ENCODE peak calls at places on chromosome 6, in eight cellular contexts. V is BE2C, U is spleen, J is left ventricle myocardium inferior, O is mucosa of descending colon, R is ascending aorta, F is HFF-Myc, S is GM20000. I is an unnamed sample.
A peak's percentile ranks its signal among the peaks of the same experiment; 100 is the strongest.

GRCh38 chr6:75932067-75932466 is 140.4 kb downstream of the IMPG1 start:
- DNase-seq in V (peak; percentile 59), U (no peak), J (peak; percentile 20), O (peak; percentile 18), R (no peak), F (no peak), S (peak; percentile 21), I (peak; percentile 33)

GRCh38 chr6:17935188-17936149 is 52.0 kb downstream of the KIF13A start:
- DNase-seq in V (no peak), U (no peak), J (no peak), O (no peak), R (no peak), F (no peak), S (no peak), I (no peak)

GRCh38 chr6:138107078-138107751 is at the start of gene PERP:
- DNase-seq in V (peak; percentile 33), U (peak; percentile 89), J (peak; percentile 60), O (peak; percentile 90), R (no peak), F (no peak), S (peak; percentile 81), I (peak; percentile 80)

GRCh38 chr6:169397684-169398083 is 144.0 kb upstream of the THBS2 start:
- DNase-seq in V (no peak), U (no peak), J (no peak), O (no peak), R (no peak), F (no peak), S (no peak), I (no peak)

GRCh38 chr6:167350731-167351655 is 26.1 kb downstream of the TTLL2 start:
- DNase-seq in V (peak; percentile 88), U (peak; percentile 90), J (peak; percentile 67), O (peak; percentile 93), R (no peak), F (peak; percentile 17), S (peak; percentile 65), I (peak; percentile 73)

GRCh38 chr6:157045831-157046454 is 268.8 kb downstream of the ARID1B start:
- DNase-seq in V (peak; percentile 27), U (no peak), J (no peak), O (peak; percentile 29), R (no peak), F (peak; percentile 53), S (no peak), I (no peak)

GRCh38 chr6:169205176-169206160 is 48.2 kb downstream of the THBS2 start:
- DNase-seq in V (no peak), U (no peak), J (no peak), O (no peak), R (no peak), F (peak; percentile 53), S (no peak), I (no peak)

GRCh38 chr6:37489697-37490336 is 9.9 kb downstream of the CCDC167 start:
- DNase-seq in V (peak; percentile 73), U (no peak), J (no peak), O (no peak), R (no peak), F (no peak), S (no peak), I (no peak)

GRCh38 chr6:37490466-37491015 is 9.2 kb downstream of the CCDC167 start:
- DNase-seq in V (no peak), U (no peak), J (no peak), O (no peak), R (no peak), F (no peak), S (no peak), I (no peak)

GRCh38 chr6:43898358-43899131 is 128.5 kb downstream of the VEGFA start:
- DNase-seq in V (no peak), U (no peak), J (no peak), O (no peak), R (no peak), F (no peak), S (no peak), I (no peak)

GRCh38 chr6:16754864-16755263 is 6.4 kb downstream of the ATXN1 start:
- DNase-seq in V (no peak), U (no peak), J (no peak), O (peak; percentile 46), R (no peak), F (no peak), S (no peak), I (no peak)

GRCh38 chr6:149441740-149442139 is 41.7 kb downstream of the SUMO4 start:
- DNase-seq in V (no peak), U (peak; percentile 54), J (no peak), O (no peak), R (no peak), F (no peak), S (no peak), I (no peak)

GRCh38 chr6:104540743-104541142 is 319.0 kb downstream of the HACE1 start:
- DNase-seq in V (no peak), U (no peak), J (no peak), O (no peak), R (no peak), F (no peak), S (no peak), I (no peak)

GRCh38 chr6:51283723-51284122 is 465.1 kb downstream of the TFAP2B start:
- DNase-seq in V (no peak), U (no peak), J (no peak), O (no peak), R (no peak), F (no peak), S (no peak), I (no peak)

GRCh38 chr6:112331306-112331705 is 15.8 kb upstream of the RFPL4B start:
- DNase-seq in V (no peak), U (no peak), J (no peak), O (no peak), R (no peak), F (peak; percentile 89), S (no peak), I (no peak)

DNA sequence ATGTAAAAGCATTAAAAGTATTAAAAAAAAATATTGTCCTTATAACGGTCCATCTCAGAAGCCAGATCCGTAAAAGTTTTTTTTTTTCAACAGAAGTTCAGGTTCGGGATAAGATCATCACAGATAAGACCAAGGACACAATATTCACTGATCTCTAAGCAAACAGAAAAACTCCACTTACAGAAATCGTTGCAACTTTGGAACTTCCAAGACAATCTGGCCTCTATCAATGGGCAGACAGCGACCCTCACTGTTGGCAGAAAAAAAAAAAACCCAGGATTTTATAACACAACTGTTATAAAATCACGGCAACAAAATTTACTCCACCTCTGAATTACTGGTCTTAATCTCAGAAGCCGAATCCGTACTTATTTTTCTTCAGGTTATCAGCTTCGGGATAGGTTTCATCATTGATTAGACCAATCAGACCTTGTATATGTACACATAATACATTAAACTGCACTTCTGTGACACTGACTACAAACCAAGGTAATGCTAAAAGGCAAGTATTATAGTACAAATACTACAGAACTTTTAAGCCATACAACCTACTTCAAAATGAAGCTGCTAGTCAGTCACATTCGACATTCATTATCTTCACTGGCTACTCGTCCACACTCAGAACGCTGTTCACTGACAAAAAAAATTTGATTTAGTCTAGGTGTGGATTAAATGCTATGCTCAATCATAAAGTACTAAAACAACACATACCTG is 34.7 kb upstream of the SYNCRIP start:
- DNase-seq in V (no peak), U (no peak), J (no peak), O (no peak), R (no peak), F (no peak), S (no peak), I (no peak)
- TF ChIP-seq CTCF in V (peak; percentile 48), U (no peak), J (peak; percentile 38), O (no peak), R (no peak), F (no peak), S (peak; percentile 11), I (no peak)

GRCh38 chr6:32183483-32184083 is 470 bp downstream of the AGER start:
- DNase-seq in V (no peak), U (peak; percentile 66), J (peak; percentile 50), O (no peak), R (no peak), F (no peak), S (no peak), I (no peak)
- TF ChIP-seq CTCF in V (no peak), U (no peak), J (no peak), O (no peak), R (no peak), F (no peak), S (no peak), I (no peak)

GRCh38 chr6:4853782-4854511 is 77.7 kb downstream of the CDYL start:
- DNase-seq in V (no peak), U (no peak), J (no peak), O (no peak), R (no peak), F (no peak), S (no peak), I (no peak)

GRCh38 chr6:4861564-4861963 is 85.4 kb downstream of the CDYL start:
- DNase-seq in V (no peak), U (no peak), J (no peak), O (no peak), R (no peak), F (no peak), S (no peak), I (no peak)

GRCh38 chr6:4856779-4857178 is 80.6 kb downstream of the CDYL start:
- DNase-seq in V (no peak), U (no peak), J (no peak), O (no peak), R (no peak), F (no peak), S (no peak), I (no peak)

GRCh38 chr6:4860387-4860786 is 84.2 kb downstream of the CDYL start:
- DNase-seq in V (no peak), U (no peak), J (no peak), O (no peak), R (no peak), F (no peak), S (no peak), I (no peak)

GRCh38 chr6:4858194-4859028 is 82.2 kb downstream of the CDYL start:
- DNase-seq in V (no peak), U (no peak), J (no peak), O (peak; percentile 37), R (no peak), F (no peak), S (no peak), I (no peak)
- TF ChIP-seq CTCF in V (no peak), U (no peak), J (no peak), O (no peak), R (no peak), F (no peak), S (no peak), I (no peak)

GRCh38 chr6:159985296-159985940 is 16.5 kb downstream of the IGF2R start:
- DNase-seq in V (no peak), U (no peak), J (no peak), O (no peak), R (no peak), F (no peak), S (no peak), I (no peak)

GRCh38 chr6:159988983-159989454 is 20.1 kb downstream of the IGF2R start:
- DNase-seq in V (no peak), U (peak; percentile 80), J (no peak), O (no peak), R (no peak), F (no peak), S (no peak), I (no peak)

GRCh38 chr6:159992366-159992765 is 23.5 kb downstream of the IGF2R start:
- DNase-seq in V (no peak), U (no peak), J (no peak), O (no peak), R (no peak), F (no peak), S (no peak), I (no peak)

GRCh38 chr6:159989882-159990480 is 21.1 kb downstream of the IGF2R start:
- DNase-seq in V (no peak), U (no peak), J (no peak), O (no peak), R (no peak), F (no peak), S (no peak), I (peak; percentile 54)

GRCh38 chr6:159989471-159989870 is 20.6 kb downstream of the IGF2R start:
- DNase-seq in V (no peak), U (no peak), J (no peak), O (no peak), R (no peak), F (no peak), S (no peak), I (no peak)
- TF ChIP-seq CTCF in V (no peak), U (no peak), J (no peak), O (no peak), R (no peak), F (no peak), S (no peak), I (no peak)